ENCODE peak calls at places on chromosomes 7 and 10, in seven cellular contexts. B, T, V, S, I, K and M are unnamed samples.

GRCh38 chr7:112162161-112163020 is 43.8 kb downstream of the DOCK4 start:
- DNase-seq in B (peak; percentile 65), T (no peak), V (peak; percentile 94), S (no peak), I (no peak), K (no peak), M (no peak)

GRCh38 chr10:12586724-12587123 is 237.4 kb downstream of the CAMK1D start:
- DNase-seq in B (no peak), T (no peak), V (no peak), S (no peak), I (no peak), K (no peak), M (no peak)

GRCh38 chr7:131027287-131027773 is 293.3 kb upstream of the KLF14 start:
- DNase-seq in B (no peak), T (no peak), V (peak; percentile 23), S (no peak), I (peak; percentile 40), K (no peak), M (no peak)

GRCh38 chr7:34190299-34190698 is 285.0 kb downstream of the BMPER start:
- DNase-seq in B (no peak), T (no peak), V (no peak), S (no peak), I (no peak), K (no peak), M (peak; percentile 76)

GRCh38 chr10:52442576-52442975 is 128.5 kb downstream of the DKK1 start:
- DNase-seq in B (no peak), T (no peak), V (no peak), S (no peak), I (no peak), K (no peak), M (no peak)

GRCh38 chr7:55194522-55194921 is 170.6 kb upstream of the LANCL2 start:
- DNase-seq in B (peak; percentile 74), T (no peak), V (no peak), S (no peak), I (no peak), K (no peak), M (no peak)

GRCh38 chr10:50604049-50604640 is 19.6 kb downstream of the SGMS1 start:
- DNase-seq in B (no peak), T (no peak), V (no peak), S (no peak), I (no peak), K (no peak), M (no peak)

GRCh38 chr7:14902589-14902963 is at the start of gene DGKB:
- DNase-seq in B (no peak), T (peak; percentile 22), V (peak; percentile 10), S (no peak), I (no peak), K (peak; percentile 42), M (no peak)

GRCh38 chr7:140348161-140348849 is 50.0 kb downstream of the SLC37A3 start:
- DNase-seq in B (no peak), T (no peak), V (no peak), S (no peak), I (no peak), K (no peak), M (no peak)

GRCh38 chr10:31315453-31315852 is 3.6 kb upstream of the ZEB1 start:
- DNase-seq in B (no peak), T (no peak), V (no peak), S (no peak), I (no peak), K (no peak), M (no peak)

GRCh38 chr7:6533893-6534804 is 17.1 kb downstream of the GRID2IP start:
- DNase-seq in B (no peak), T (no peak), V (no peak), S (no peak), I (no peak), K (no peak), M (no peak)

GRCh38 chr10:118754132-118754555 is 626 bp downstream of the CACUL1 start:
- DNase-seq in B (peak; percentile 81), T (no peak), V (peak; percentile 82), S (no peak), I (peak; percentile 32), K (peak; percentile 73), M (peak; percentile 78)

GRCh38 chr7:130554481-130554880 is 62.6 kb downstream of the MEST start:
- DNase-seq in B (no peak), T (no peak), V (no peak), S (no peak), I (no peak), K (no peak), M (no peak)

GRCh38 chr7:105131890-105132289 is 117.9 kb downstream of the KMT2E start:
- DNase-seq in B (no peak), T (no peak), V (no peak), S (no peak), I (no peak), K (no peak), M (no peak)

GRCh38 chr7:143514995-143515735 is 37.5 kb downstream of the TAS2R41 start:
- DNase-seq in B (no peak), T (no peak), V (no peak), S (no peak), I (no peak), K (no peak), M (no peak)